ENCODE peak calls at places on chromosomes 12 and 14, in ten cellular contexts. One of them, this sample, is unnamed.
A peak's percentile ranks its signal among the peaks of the same experiment; 100 is the strongest.

GRCh38 chr14:62661818-62662217 is 383.4 kb downstream of the KCNH5 start:
- DNase-seq in NCI-H510A treated with DMSO at 0.1 percent for 48 hours: no peak
- DNase-seq in activated B cell treated with CpG ODN at 0.5 μM for 24 hours: no peak
- DNase-seq in H9: no peak
- DNase-seq in tibial artery: no peak
- DNase-seq in stimulated activated CD8-positive, alpha-beta memory T cell treated with anti-CD3 and anti-CD28 coated beads, Interleukin-7, amount 100 ng/mL, for 24 hours: no peak
- DNase-seq in activated CD4-positive, alpha-beta T cell treated with anti-CD3 and anti-CD28 coated beads, Interleukin-2, amount 50 U/mL, for 1 hour: no peak
- DNase-seq in heart left ventricle: no peak
- DNase-seq in GM12892: no peak
- DNase-seq in hepatic stellate cell: no peak
- DNase-seq in this sample: no peak

GRCh38 chr14:34030864-34031263 is 80.0 kb upstream of the EGLN3 start:
- DNase-seq in activated CD4-positive, alpha-beta T cell treated with anti-CD3 and anti-CD28 coated beads, Interleukin-2, amount 50 U/mL, for 1 hour: no peak
- DNase-seq in GM12892: no peak
- DNase-seq in stimulated activated CD8-positive, alpha-beta memory T cell treated with anti-CD3 and anti-CD28 coated beads, Interleukin-7, amount 100 ng/mL, for 24 hours: no peak
- DNase-seq in activated B cell treated with CpG ODN at 0.5 μM for 24 hours: no peak
- DNase-seq in NCI-H510A treated with DMSO at 0.1 percent for 48 hours: no peak
- DNase-seq in heart left ventricle: peak; percentile 59
- DNase-seq in hepatic stellate cell: no peak
- DNase-seq in H9: no peak
- DNase-seq in tibial artery: no peak
- DNase-seq in this sample: no peak

GRCh38 chr14:56650977-56651376 is 71.4 kb downstream of the TMEM260 start:
- DNase-seq in GM12892: no peak
- DNase-seq in NCI-H510A treated with DMSO at 0.1 percent for 48 hours: no peak
- DNase-seq in stimulated activated CD8-positive, alpha-beta memory T cell treated with anti-CD3 and anti-CD28 coated beads, Interleukin-7, amount 100 ng/mL, for 24 hours: no peak
- DNase-seq in hepatic stellate cell: no peak
- DNase-seq in activated CD4-positive, alpha-beta T cell treated with anti-CD3 and anti-CD28 coated beads, Interleukin-2, amount 50 U/mL, for 1 hour: no peak
- DNase-seq in heart left ventricle: no peak
- DNase-seq in activated B cell treated with CpG ODN at 0.5 μM for 24 hours: no peak
- DNase-seq in tibial artery: no peak
- DNase-seq in H9: no peak
- DNase-seq in this sample: no peak

GRCh38 chr14:87241018-87241779 is 751.8 kb downstream of the GALC start:
- DNase-seq in activated B cell treated with CpG ODN at 0.5 μM for 24 hours: no peak
- DNase-seq in H9: no peak
- DNase-seq in NCI-H510A treated with DMSO at 0.1 percent for 48 hours: no peak
- DNase-seq in tibial artery: no peak
- DNase-seq in hepatic stellate cell: no peak
- DNase-seq in GM12892: no peak
- DNase-seq in heart left ventricle: no peak
- DNase-seq in activated CD4-positive, alpha-beta T cell treated with anti-CD3 and anti-CD28 coated beads, Interleukin-2, amount 50 U/mL, for 1 hour: no peak
- DNase-seq in stimulated activated CD8-positive, alpha-beta memory T cell treated with anti-CD3 and anti-CD28 coated beads, Interleukin-7, amount 100 ng/mL, for 24 hours: no peak
- DNase-seq in this sample: no peak

GRCh38 chr12:53677612-53678133 is 1.8 kb upstream of the ATP5MC2 start:
- DNase-seq in H9: no peak
- DNase-seq in activated CD4-positive, alpha-beta T cell treated with anti-CD3 and anti-CD28 coated beads, Interleukin-2, amount 50 U/mL, for 1 hour: no peak
- DNase-seq in heart left ventricle: no peak
- DNase-seq in GM12892: no peak
- DNase-seq in activated B cell treated with CpG ODN at 0.5 μM for 24 hours: no peak
- DNase-seq in hepatic stellate cell: no peak
- DNase-seq in tibial artery: no peak
- DNase-seq in stimulated activated CD8-positive, alpha-beta memory T cell treated with anti-CD3 and anti-CD28 coated beads, Interleukin-7, amount 100 ng/mL, for 24 hours: no peak
- DNase-seq in NCI-H510A treated with DMSO at 0.1 percent for 48 hours: no peak
- DNase-seq in this sample: no peak

GRCh38 chr12:38772427-38772826 is 133.0 kb downstream of the CPNE8 start:
- DNase-seq in heart left ventricle: no peak
- DNase-seq in hepatic stellate cell: no peak
- DNase-seq in H9: no peak
- DNase-seq in stimulated activated CD8-positive, alpha-beta memory T cell treated with anti-CD3 and anti-CD28 coated beads, Interleukin-7, amount 100 ng/mL, for 24 hours: no peak
- DNase-seq in GM12892: no peak
- DNase-seq in activated B cell treated with CpG ODN at 0.5 μM for 24 hours: no peak
- DNase-seq in activated CD4-positive, alpha-beta T cell treated with anti-CD3 and anti-CD28 coated beads, Interleukin-2, amount 50 U/mL, for 1 hour: no peak
- DNase-seq in NCI-H510A treated with DMSO at 0.1 percent for 48 hours: no peak
- DNase-seq in tibial artery: no peak
- DNase-seq in this sample: no peak

GRCh38 chr12:130083002-130083401 is 79.3 kb upstream of the FZD10 start:
- DNase-seq in NCI-H510A treated with DMSO at 0.1 percent for 48 hours: no peak
- DNase-seq in activated B cell treated with CpG ODN at 0.5 μM for 24 hours: no peak
- DNase-seq in H9: no peak
- DNase-seq in stimulated activated CD8-positive, alpha-beta memory T cell treated with anti-CD3 and anti-CD28 coated beads, Interleukin-7, amount 100 ng/mL, for 24 hours: no peak
- DNase-seq in activated CD4-positive, alpha-beta T cell treated with anti-CD3 and anti-CD28 coated beads, Interleukin-2, amount 50 U/mL, for 1 hour: no peak
- DNase-seq in GM12892: no peak
- DNase-seq in heart left ventricle: no peak
- DNase-seq in tibial artery: no peak
- DNase-seq in hepatic stellate cell: no peak
- DNase-seq in this sample: no peak

GRCh38 chr14:99408286-99408970 is 72.2 kb downstream of the SETD3 start:
- DNase-seq in activated B cell treated with CpG ODN at 0.5 μM for 24 hours: no peak
- DNase-seq in stimulated activated CD8-positive, alpha-beta memory T cell treated with anti-CD3 and anti-CD28 coated beads, Interleukin-7, amount 100 ng/mL, for 24 hours: no peak
- DNase-seq in H9: no peak
- DNase-seq in heart left ventricle: no peak
- DNase-seq in NCI-H510A treated with DMSO at 0.1 percent for 48 hours: no peak
- DNase-seq in GM12892: no peak
- DNase-seq in activated CD4-positive, alpha-beta T cell treated with anti-CD3 and anti-CD28 coated beads, Interleukin-2, amount 50 U/mL, for 1 hour: no peak
- DNase-seq in hepatic stellate cell: no peak
- DNase-seq in tibial artery: no peak
- DNase-seq in this sample: no peak

GRCh38 chr12:44259890-44260289 is 424.0 kb downstream of the TMEM117 start:
- DNase-seq in activated B cell treated with CpG ODN at 0.5 μM for 24 hours: no peak
- DNase-seq in H9: no peak
- DNase-seq in hepatic stellate cell: no peak
- DNase-seq in heart left ventricle: no peak
- DNase-seq in tibial artery: no peak
- DNase-seq in stimulated activated CD8-positive, alpha-beta memory T cell treated with anti-CD3 and anti-CD28 coated beads, Interleukin-7, amount 100 ng/mL, for 24 hours: no peak
- DNase-seq in activated CD4-positive, alpha-beta T cell treated with anti-CD3 and anti-CD28 coated beads, Interleukin-2, amount 50 U/mL, for 1 hour: no peak
- DNase-seq in NCI-H510A treated with DMSO at 0.1 percent for 48 hours: no peak
- DNase-seq in GM12892: no peak
- DNase-seq in this sample: no peak

GRCh38 chr14:72701610-72702009 is 192.3 kb downstream of the DPF3 start:
- DNase-seq in tibial artery: peak; percentile 67
- DNase-seq in stimulated activated CD8-positive, alpha-beta memory T cell treated with anti-CD3 and anti-CD28 coated beads, Interleukin-7, amount 100 ng/mL, for 24 hours: no peak
- DNase-seq in H9: no peak
- DNase-seq in GM12892: no peak
- DNase-seq in activated CD4-positive, alpha-beta T cell treated with anti-CD3 and anti-CD28 coated beads, Interleukin-2, amount 50 U/mL, for 1 hour: no peak
- DNase-seq in activated B cell treated with CpG ODN at 0.5 μM for 24 hours: no peak
- DNase-seq in NCI-H510A treated with DMSO at 0.1 percent for 48 hours: no peak
- DNase-seq in hepatic stellate cell: no peak
- DNase-seq in heart left ventricle: peak; percentile 36
- DNase-seq in this sample: no peak

GRCh38 chr14:96893966-96894622 is 96.9 kb downstream of the VRK1 start:
- DNase-seq in NCI-H510A treated with DMSO at 0.1 percent for 48 hours: no peak
- DNase-seq in stimulated activated CD8-positive, alpha-beta memory T cell treated with anti-CD3 and anti-CD28 coated beads, Interleukin-7, amount 100 ng/mL, for 24 hours: no peak
- DNase-seq in hepatic stellate cell: no peak
- DNase-seq in activated CD4-positive, alpha-beta T cell treated with anti-CD3 and anti-CD28 coated beads, Interleukin-2, amount 50 U/mL, for 1 hour: no peak
- DNase-seq in heart left ventricle: no peak
- DNase-seq in tibial artery: no peak
- DNase-seq in activated B cell treated with CpG ODN at 0.5 μM for 24 hours: no peak
- DNase-seq in H9: no peak
- DNase-seq in GM12892: no peak
- DNase-seq in this sample: no peak

GRCh38 chr12:70785896-70786295 is 134.6 kb downstream of the PTPRR start:
- DNase-seq in activated CD4-positive, alpha-beta T cell treated with anti-CD3 and anti-CD28 coated beads, Interleukin-2, amount 50 U/mL, for 1 hour: no peak
- DNase-seq in activated B cell treated with CpG ODN at 0.5 μM for 24 hours: no peak
- DNase-seq in tibial artery: no peak
- DNase-seq in H9: no peak
- DNase-seq in hepatic stellate cell: no peak
- DNase-seq in heart left ventricle: no peak
- DNase-seq in NCI-H510A treated with DMSO at 0.1 percent for 48 hours: no peak
- DNase-seq in stimulated activated CD8-positive, alpha-beta memory T cell treated with anti-CD3 and anti-CD28 coated beads, Interleukin-7, amount 100 ng/mL, for 24 hours: no peak
- DNase-seq in GM12892: no peak
- DNase-seq in this sample: no peak

GRCh38 chr14:105908481-105908911 is 382.1 kb downstream of the TMEM121 start:
- DNase-seq in stimulated activated CD8-positive, alpha-beta memory T cell treated with anti-CD3 and anti-CD28 coated beads, Interleukin-7, amount 100 ng/mL, for 24 hours: no peak
- DNase-seq in activated CD4-positive, alpha-beta T cell treated with anti-CD3 and anti-CD28 coated beads, Interleukin-2, amount 50 U/mL, for 1 hour: no peak
- DNase-seq in tibial artery: no peak
- DNase-seq in activated B cell treated with CpG ODN at 0.5 μM for 24 hours: no peak
- DNase-seq in H9: no peak
- DNase-seq in NCI-H510A treated with DMSO at 0.1 percent for 48 hours: no peak
- DNase-seq in hepatic stellate cell: no peak
- DNase-seq in heart left ventricle: no peak
- DNase-seq in GM12892: no peak
- DNase-seq in this sample: peak; percentile 86

GRCh38 chr14:106346084-106346483 is 819.7 kb downstream of the TMEM121 start:
- DNase-seq in tibial artery: no peak
- DNase-seq in NCI-H510A treated with DMSO at 0.1 percent for 48 hours: no peak
- DNase-seq in hepatic stellate cell: no peak
- DNase-seq in heart left ventricle: no peak
- DNase-seq in H9: no peak
- DNase-seq in stimulated activated CD8-positive, alpha-beta memory T cell treated with anti-CD3 and anti-CD28 coated beads, Interleukin-7, amount 100 ng/mL, for 24 hours: no peak
- DNase-seq in activated CD4-positive, alpha-beta T cell treated with anti-CD3 and anti-CD28 coated beads, Interleukin-2, amount 50 U/mL, for 1 hour: no peak
- DNase-seq in GM12892: no peak
- DNase-seq in activated B cell treated with CpG ODN at 0.5 μM for 24 hours: no peak
- DNase-seq in this sample: no peak

GRCh38 chr14:24147761-24148428 is 597 bp downstream of the RNF31 start:
- DNase-seq in heart left ventricle: no peak
- DNase-seq in hepatic stellate cell: no peak
- DNase-seq in H9: no peak
- DNase-seq in NCI-H510A treated with DMSO at 0.1 percent for 48 hours: no peak
- DNase-seq in activated B cell treated with CpG ODN at 0.5 μM for 24 hours: no peak
- DNase-seq in stimulated activated CD8-positive, alpha-beta memory T cell treated with anti-CD3 and anti-CD28 coated beads, Interleukin-7, amount 100 ng/mL, for 24 hours: no peak
- DNase-seq in tibial artery: no peak
- DNase-seq in activated CD4-positive, alpha-beta T cell treated with anti-CD3 and anti-CD28 coated beads, Interleukin-2, amount 50 U/mL, for 1 hour: no peak
- DNase-seq in GM12892: no peak
- DNase-seq in this sample: no peak

GRCh38 chr12:124286414-124286813 is 8.5 kb upstream of the RFLNA start:
- DNase-seq in activated CD4-positive, alpha-beta T cell treated with anti-CD3 and anti-CD28 coated beads, Interleukin-2, amount 50 U/mL, for 1 hour: no peak
- DNase-seq in heart left ventricle: no peak
- DNase-seq in H9: no peak
- DNase-seq in stimulated activated CD8-positive, alpha-beta memory T cell treated with anti-CD3 and anti-CD28 coated beads, Interleukin-7, amount 100 ng/mL, for 24 hours: no peak
- DNase-seq in NCI-H510A treated with DMSO at 0.1 percent for 48 hours: no peak
- DNase-seq in hepatic stellate cell: no peak
- DNase-seq in activated B cell treated with CpG ODN at 0.5 μM for 24 hours: no peak
- DNase-seq in tibial artery: no peak
- DNase-seq in GM12892: no peak
- DNase-seq in this sample: no peak

GRCh38 chr12:30197392-30198047 is 413.8 kb upstream of the TMTC1 start:
- DNase-seq in activated CD4-positive, alpha-beta T cell treated with anti-CD3 and anti-CD28 coated beads, Interleukin-2, amount 50 U/mL, for 1 hour: no peak
- DNase-seq in H9: no peak
- DNase-seq in heart left ventricle: no peak
- DNase-seq in activated B cell treated with CpG ODN at 0.5 μM for 24 hours: no peak
- DNase-seq in hepatic stellate cell: peak; percentile 19
- DNase-seq in NCI-H510A treated with DMSO at 0.1 percent for 48 hours: no peak
- DNase-seq in tibial artery: no peak
- DNase-seq in GM12892: no peak
- DNase-seq in stimulated activated CD8-positive, alpha-beta memory T cell treated with anti-CD3 and anti-CD28 coated beads, Interleukin-7, amount 100 ng/mL, for 24 hours: no peak
- DNase-seq in this sample: no peak

GRCh38 chr12:123105427-123105826 is 45.5 kb downstream of the PITPNM2 start:
- DNase-seq in H9: peak; percentile 77
- DNase-seq in heart left ventricle: peak; percentile 53
- DNase-seq in activated CD4-positive, alpha-beta T cell treated with anti-CD3 and anti-CD28 coated beads, Interleukin-2, amount 50 U/mL, for 1 hour: no peak
- DNase-seq in stimulated activated CD8-positive, alpha-beta memory T cell treated with anti-CD3 and anti-CD28 coated beads, Interleukin-7, amount 100 ng/mL, for 24 hours: no peak
- DNase-seq in tibial artery: no peak
- DNase-seq in GM12892: no peak
- DNase-seq in NCI-H510A treated with DMSO at 0.1 percent for 48 hours: peak; percentile 95
- DNase-seq in hepatic stellate cell: no peak
- DNase-seq in activated B cell treated with CpG ODN at 0.5 μM for 24 hours: no peak
- DNase-seq in this sample: no peak

GRCh38 chr12:59149995-59150642 is 229.8 kb upstream of the LRIG3 start:
- DNase-seq in activated CD4-positive, alpha-beta T cell treated with anti-CD3 and anti-CD28 coated beads, Interleukin-2, amount 50 U/mL, for 1 hour: no peak
- DNase-seq in heart left ventricle: peak; percentile 16
- DNase-seq in tibial artery: no peak
- DNase-seq in H9: no peak
- DNase-seq in GM12892: no peak
- DNase-seq in hepatic stellate cell: no peak
- DNase-seq in NCI-H510A treated with DMSO at 0.1 percent for 48 hours: peak; percentile 91
- DNase-seq in activated B cell treated with CpG ODN at 0.5 μM for 24 hours: no peak
- DNase-seq in stimulated activated CD8-positive, alpha-beta memory T cell treated with anti-CD3 and anti-CD28 coated beads, Interleukin-7, amount 100 ng/mL, for 24 hours: no peak
- DNase-seq in this sample: peak; percentile 53

GRCh38 chr12:105835505-105835904 is 303.2 kb downstream of the NUAK1 start:
- DNase-seq in tibial artery: no peak
- DNase-seq in stimulated activated CD8-positive, alpha-beta memory T cell treated with anti-CD3 and anti-CD28 coated beads, Interleukin-7, amount 100 ng/mL, for 24 hours: no peak
- DNase-seq in heart left ventricle: no peak
- DNase-seq in H9: no peak
- DNase-seq in hepatic stellate cell: no peak
- DNase-seq in GM12892: no peak
- DNase-seq in activated B cell treated with CpG ODN at 0.5 μM for 24 hours: no peak
- DNase-seq in NCI-H510A treated with DMSO at 0.1 percent for 48 hours: no peak
- DNase-seq in activated CD4-positive, alpha-beta T cell treated with anti-CD3 and anti-CD28 coated beads, Interleukin-2, amount 50 U/mL, for 1 hour: no peak
- DNase-seq in this sample: peak; percentile 13

This sample was measured in GF-D8.